ENCODE peak calls at places on chromosome 9, in five cellular contexts. A is mesenteric fat pad, D is activated T-helper 1 cell treated with Interleukin-2 at 50 U/mL for 16 hours, I is Caki2, T is astrocyte of the hippocampus. H is an unnamed sample.

GRCh38 chr9:80496901-80497565 is 925.3 kb downstream of the TLE4 start:
- DNase-seq in D (no peak), A (no peak), I (no peak), T (no peak), H (no peak)

GRCh38 chr9:113563856-113564514 is 100.5 kb downstream of the RGS3 start:
- DNase-seq in T (no peak), I (no peak), D (no peak), A (peak), H (no peak)

GRCh38 chr9:110427497-110428104 is 89.9 kb upstream of the TXNDC8 start:
- DNase-seq in I (peak), A (no peak), D (no peak), T (peak), H (no peak)

GRCh38 chr9:35664531-35665470 is at the start of gene ARHGEF39:
- DNase-seq in A (no peak), I (peak), T (peak), D (peak), H (peak)

GRCh38 chr9:3981897-3982296 is 318.0 kb downstream of the GLIS3 start:
- DNase-seq in A (no peak), D (no peak), I (no peak), T (no peak), H (no peak)

GRCh38 chr9:114889802-114890224 is 40.6 kb downstream of the TNFSF8 start:
- DNase-seq in D (no peak), I (no peak), A (no peak), T (no peak), H (no peak)

GRCh38 chr9:19148170-19148569 is 20.9 kb upstream of the PLIN2 start:
- DNase-seq in A (no peak), T (peak), I (no peak), D (no peak), H (no peak)

GRCh38 chr9:130023147-130023787 is 19.7 kb downstream of the FNBP1 start:
- DNase-seq in I (peak), A (no peak), D (no peak), T (no peak), H (no peak)

GRCh38 chr9:18906656-18907395 is 126.2 kb downstream of the SAXO1 start:
- DNase-seq in I (no peak), A (no peak), D (no peak), T (peak), H (peak)

GRCh38 chr9:113258282-113258681 is 17.1 kb downstream of the CDC26 start:
- DNase-seq in D (no peak), T (no peak), I (no peak), A (no peak), H (no peak)

GRCh38 chr9:22008662-22009562 is at the start of gene CDKN2B:
- DNase-seq in D (peak), T (peak), A (peak), I (no peak), H (peak)

GRCh38 chr9:93826905-93827544 is 128.1 kb downstream of the BARX1 start:
- DNase-seq in T (no peak), A (no peak), D (no peak), I (no peak), H (no peak)

GRCh38 chr9:125550216-125550614 is 156.8 kb downstream of the MAPKAP1 start:
- DNase-seq in A (no peak), T (peak), I (peak), D (no peak), H (no peak)

GRCh38 chr9:112881366-112881765 is 9.3 kb downstream of the SLC46A2 start:
- DNase-seq in D (no peak), A (peak), I (peak), T (peak), H (peak)

GRCh38 chr9:18554244-18554643 is 80.3 kb downstream of the ADAMTSL1 start:
- DNase-seq in A (no peak), I (no peak), T (no peak), D (no peak), H (no peak)

GRCh38 chr9:34665381-34666250 is 3.2 kb upstream of the CCL27 start:
- DNase-seq in A (peak), D (peak), I (peak), T (peak), H (peak)

GRCh38 chr9:37675661-37676060 is 24.9 kb downstream of the FRMPD1 start:
- DNase-seq in I (no peak), T (no peak), A (no peak), D (no peak), H (no peak)

GRCh38 chr9:117258201-117258866 is 156.5 kb downstream of the ASTN2 start:
- DNase-seq in A (no peak), T (peak), D (no peak), I (no peak), H (no peak)

GRCh38 chr9:133562611-133563285 is 28.2 kb downstream of the ADAMTSL2 start:
- DNase-seq in D (no peak), A (no peak), T (no peak), I (no peak), H (no peak)

GRCh38 chr9:121844090-121844489 is 192.7 kb downstream of the DAB2IP start:
- DNase-seq in A (no peak), T (peak), I (no peak), D (no peak), H (no peak)

GRCh38 chr9:101232405-101232977 is 152.3 kb downstream of the BAAT start:
- DNase-seq in T (no peak), I (no peak), A (no peak), D (no peak), H (no peak)

GRCh38 chr9:126327016-126327749 is 554 bp downstream of the MVB12B start:
- DNase-seq in D (no peak), T (no peak), A (peak), I (peak), H (peak)

GRCh38 chr9:105355810-105356209 is 92.0 kb upstream of the FSD1L start:
- DNase-seq in D (no peak), A (no peak), I (peak), T (no peak), H (no peak)

GRCh38 chr9:129597355-129598088 is 23.4 kb downstream of the C9orf50 start:
- DNase-seq in D (no peak), T (peak), A (peak), I (no peak), H (peak)

GRCh38 chr9:133202145-133202513 is 6.9 kb downstream of the OBP2B start:
- DNase-seq in A (peak), I (no peak), T (no peak), D (no peak), H (no peak)

GRCh38 chr9:70021026-70021571 is 22.5 kb upstream of the MAMDC2 start:
- DNase-seq in D (no peak), T (peak), A (no peak), I (peak), H (peak)

GRCh38 chr9:27408523-27408922 is 111.6 kb upstream of the EQTN start:
- DNase-seq in T (no peak), I (no peak), A (no peak), D (no peak), H (no peak)

GRCh38 chr9:99130069-99130468 is 25.2 kb downstream of the TGFBR1 start:
- DNase-seq in T (no peak), I (no peak), A (no peak), D (no peak), H (no peak)

GRCh38 chr9:21801683-21802417 is 586 bp upstream of the MTAP start:
- DNase-seq in T (peak), I (no peak), A (no peak), D (no peak), H (peak)

GRCh38 chr9:133581553-133582343 is 27.4 kb downstream of the FAM163B start:
- DNase-seq in A (no peak), T (no peak), D (no peak), I (no peak), H (no peak)

GRCh38 chr9:38423939-38424843 is at the start of gene IGFBPL1:
- DNase-seq in I (peak), T (peak), D (no peak), A (peak), H (peak)

GRCh38 chr9:27945386-27945785 is 372.1 kb upstream of the C9orf72 start:
- DNase-seq in A (no peak), T (peak), I (no peak), D (no peak), H (no peak)

GRCh38 chr9:136711751-136712689 is at the start of gene DIPK1B:
- DNase-seq in T (peak), A (no peak), I (no peak), D (no peak), H (no peak)

H was measured in AG20443.